ENCODE peak calls at places on chromosomes 16 and 17, in six cellular contexts. N, L, M, V, Z and P are unnamed samples.

GRCh38 chr16:1961651-1962067 is 2.3 kb downstream of the NDUFB10 start:
- DNase-seq in M (no peak), Z (no peak), N (no peak), V (no peak), L (no peak), P (no peak)

GRCh38 chr17:21098934-21099687 is 27.7 kb upstream of the DHRS7B start:
- DNase-seq in Z (peak), L (no peak), M (peak), V (peak), N (peak), P (peak)

GRCh38 chr16:19601083-19601976 is 45.8 kb downstream of the VPS35L start:
- DNase-seq in N (peak), Z (peak), V (no peak), L (no peak), M (peak), P (peak)

GRCh38 chr17:19656336-19656735 is 7.8 kb downstream of the ALDH3A2 start:
- DNase-seq in M (no peak), Z (no peak), N (no peak), L (no peak), V (no peak), P (no peak)

GRCh38 chr17:40839194-40839593 is 16.8 kb upstream of the KRT10 start:
- DNase-seq in V (no peak), Z (no peak), L (no peak), M (no peak), N (no peak), P (no peak)

GRCh38 chr16:7378024-7378695 is 45.5 kb downstream of the RBFOX1 start:
- DNase-seq in N (no peak), L (no peak), V (no peak), Z (no peak), M (no peak), P (no peak)

GRCh38 chr17:82490512-82491195 is 28.9 kb upstream of the FOXK2 start:
- DNase-seq in M (no peak), V (no peak), Z (no peak), L (no peak), N (no peak), P (no peak)

GRCh38 chr17:59366773-59367656 is 35.6 kb downstream of the YPEL2 start:
- DNase-seq in M (peak), N (peak), L (no peak), V (peak), Z (no peak), P (peak)

GRCh38 chr16:15567823-15568222 is 75.1 kb downstream of the MARF1 start:
- DNase-seq in Z (no peak), L (no peak), N (no peak), M (no peak), V (no peak), P (no peak)

GRCh38 chr16:10485698-10486382 is 94.6 kb downstream of the EMP2 start:
- DNase-seq in V (no peak), L (no peak), Z (no peak), M (no peak), N (peak), P (no peak)

GRCh38 chr16:66416136-66416535 is 11.0 kb upstream of the BEAN1 start:
- DNase-seq in N (peak), L (no peak), M (no peak), Z (no peak), V (no peak), P (peak)

GRCh38 chr17:74433421-74434121 is 1.7 kb downstream of the GPRC5C start:
- DNase-seq in Z (no peak), L (no peak), V (no peak), N (peak), M (no peak), P (no peak)

GRCh38 chr17:59093702-59094231 is 12.9 kb downstream of the TRIM37 start:
- DNase-seq in M (peak), Z (no peak), V (no peak), L (no peak), N (peak), P (peak)

GRCh38 chr17:81666092-81666341 is 388 bp downstream of the OXLD1 start:
- DNase-seq in N (no peak), Z (peak), L (no peak), M (peak), V (no peak), P (no peak)

GRCh38 chr17:58166682-58167081 is at the start of gene OR4D2:
- DNase-seq in Z (no peak), M (no peak), V (no peak), L (no peak), N (no peak), P (no peak)

GRCh38 chr17:69123626-69124025 is 18.1 kb downstream of the ABCA6 start:
- DNase-seq in V (no peak), Z (no peak), N (no peak), M (no peak), L (no peak), P (no peak)

GRCh38 chr17:4616456-4616855 is 25.0 kb downstream of the ALOX15 start:
- DNase-seq in Z (no peak), L (no peak), N (no peak), M (no peak), V (no peak), P (no peak)

GRCh38 chr16:11090947-11091785 is 146.8 kb downstream of the CLEC16A start:
- DNase-seq in N (no peak), V (no peak), M (no peak), Z (peak), L (no peak), P (peak)

GRCh38 chr16:9340402-9341095 is 249.1 kb downstream of the HAPSTR1 start:
- DNase-seq in N (no peak), L (peak), V (no peak), M (no peak), Z (no peak), P (no peak)

GRCh38 chr17:74659898-74660297 is 36.4 kb upstream of the CD300E start:
- DNase-seq in Z (no peak), V (no peak), L (no peak), M (no peak), N (peak), P (no peak)

GRCh38 chr16:14576532-14576931 is 53.5 kb downstream of the PARN start:
- DNase-seq in M (no peak), L (no peak), Z (no peak), V (no peak), N (peak), P (no peak)

GRCh38 chr17:47813512-47814031 is 8.0 kb downstream of the OSBPL7 start:
- DNase-seq in L (no peak), Z (no peak), M (no peak), V (no peak), N (no peak), P (no peak)

GRCh38 chr17:36869856-36870617 is 67.2 kb upstream of the LHX1 start:
- DNase-seq in L (no peak), M (peak), Z (no peak), V (no peak), N (peak), P (peak)

GRCh38 chr17:42047343-42047742 is 3.1 kb downstream of the C17orf113 start:
- DNase-seq in V (no peak), N (no peak), M (no peak), L (no peak), Z (no peak), P (no peak)

GRCh38 chr16:66248096-66248495 is 118.4 kb upstream of the CDH5 start:
- DNase-seq in L (no peak), V (no peak), N (no peak), M (peak), Z (no peak), P (no peak)

GRCh38 chr16:24552705-24553104 is 13.3 kb downstream of the RBBP6 start:
- DNase-seq in L (no peak), M (no peak), N (no peak), V (no peak), Z (no peak), P (no peak)

GRCh38 chr17:61371179-61371578 is 28.5 kb upstream of the TBX2 start:
- DNase-seq in Z (no peak), N (no peak), L (no peak), M (no peak), V (no peak), P (no peak)

GRCh38 chr16:71404364-71404763 is 37.5 kb downstream of the TLE7 start:
- DNase-seq in M (no peak), V (no peak), Z (no peak), N (no peak), L (no peak), P (no peak)

GRCh38 chr16:79713609-79714309 is 113.2 kb upstream of the MAF start:
- DNase-seq in L (no peak), V (no peak), M (no peak), Z (no peak), N (no peak), P (no peak)

GRCh38 chr16:68444058-68444657 is 4.2 kb downstream of the SMPD3 start:
- DNase-seq in M (peak), L (no peak), V (no peak), N (peak), Z (peak), P (peak)

GRCh38 chr16:28873543-28874201 is 4.6 kb upstream of the ATP2A1 start:
- DNase-seq in L (no peak), V (no peak), M (no peak), N (no peak), Z (peak), P (peak)

GRCh38 chr16:50878966-50879615 is 137.2 kb downstream of the CYLD start:
- DNase-seq in L (peak), Z (no peak), M (no peak), N (no peak), V (no peak), P (no peak)

GRCh38 chr17:32305049-32305448 is 36.9 kb downstream of the C17orf75 start:
- DNase-seq in L (no peak), Z (no peak), N (no peak), M (no peak), V (no peak), P (no peak)

GRCh38 chr17:39926135-39926587 is 1.2 kb downstream of the ORMDL3 start:
- DNase-seq in N (no peak), L (no peak), M (no peak), Z (no peak), V (no peak), P (no peak)